ENCODE peak calls at places on chromosomes 13 and 19, in five cellular contexts. Z is heart right ventricle, P is brain microvascular endothelial cell, S is BE2C, B is fibroblast of the aortic adventitia. C is an unnamed sample.

GRCh38 chr19:14533450-14533849 is 4.1 kb downstream of the TECR start:
- DNase-seq in Z (no peak), P (no peak), S (no peak), B (no peak), C (no peak)

GRCh38 chr13:101576452-101576851 is 124.0 kb downstream of the ITGBL1 start:
- DNase-seq in Z (no peak), P (peak), S (no peak), B (no peak), C (peak)

GRCh38 chr13:97000295-97000925 is 6.1 kb upstream of the OXGR1 start:
- DNase-seq in Z (no peak), P (no peak), S (no peak), B (no peak), C (no peak)

GRCh38 chr19:40990972-40991381 is at the start of gene CYP2B6:
- DNase-seq in Z (no peak), P (no peak), S (no peak), B (no peak), C (no peak)

GRCh38 chr19:688214-688613 is 7.0 kb downstream of the PRSS57 start:
- DNase-seq in Z (no peak), P (no peak), S (no peak), B (peak), C (no peak)

GRCh38 chr13:112852392-112852791 is 116.6 kb upstream of the MCF2L start:
- DNase-seq in Z (no peak), P (no peak), S (no peak), B (no peak), C (no peak)

GRCh38 chr19:16836115-16836905 is 7.1 kb downstream of the SIN3B start:
- DNase-seq in Z (no peak), P (peak), S (no peak), B (peak), C (peak)

GRCh38 chr13:42495256-42495655 is 78.7 kb upstream of the TNFSF11 start:
- DNase-seq in Z (no peak), P (peak), S (no peak), B (peak), C (peak)

GRCh38 chr19:8517551-8518442 is 3.8 kb upstream of the ZNF414 start:
- DNase-seq in Z (no peak), P (no peak), S (no peak), B (peak), C (peak)

GRCh38 chr19:10352764-10353671 is 13.6 kb upstream of the ICAM3 start:
- DNase-seq in Z (peak), P (no peak), S (peak), B (peak), C (peak)

GRCh38 chr13:60396783-60397692 is at the start of gene TDRD3:
- DNase-seq in Z (peak), P (peak), S (peak), B (peak), C (peak)
- TF ChIP-seq CTCF in Z (peak), P (peak), S (peak), B (peak), C (peak)

GRCh38 chr19:47240996-47241918 is 10.3 kb upstream of the BBC3 start:
- DNase-seq in Z (peak), P (peak), S (peak), B (peak), C (peak)
- H3K4me3 ChIP-seq in Z (no peak), P (peak), S (peak), B (peak), C (no peak)

GRCh38 chr19:49017666-49018351 is 918 bp upstream of the LHB start:
- DNase-seq in Z (peak), P (peak), S (peak), B (peak), C (peak)
- TF ChIP-seq CTCF in Z (peak), P (peak), S (peak), B (peak), C (peak)

GRCh38 chr13:99984134-99984462 is 2.5 kb downstream of the ZIC2 start:
- DNase-seq in Z (no peak), P (no peak), S (no peak), B (no peak), C (no peak)

GRCh38 chr13:99985886-99986527 is 4.4 kb downstream of the ZIC2 start:
- DNase-seq in Z (no peak), P (no peak), S (no peak), B (no peak), C (no peak)

GRCh38 chr13:99984463-99985242 is 3.1 kb downstream of the ZIC2 start:
- DNase-seq in Z (no peak), P (no peak), S (no peak), B (no peak), C (peak)

GRCh38 chr13:99986751-99987150 is 5.2 kb downstream of the ZIC2 start:
- DNase-seq in Z (no peak), P (no peak), S (no peak), B (no peak), C (peak)

GRCh38 chr13:99985243-99985874 is 3.8 kb downstream of the ZIC2 start:
- DNase-seq in Z (no peak), P (no peak), S (no peak), B (no peak), C (no peak)
- H3K4me3 ChIP-seq in Z (no peak), P (peak), S (no peak), B (no peak), C (peak)

DNA sequence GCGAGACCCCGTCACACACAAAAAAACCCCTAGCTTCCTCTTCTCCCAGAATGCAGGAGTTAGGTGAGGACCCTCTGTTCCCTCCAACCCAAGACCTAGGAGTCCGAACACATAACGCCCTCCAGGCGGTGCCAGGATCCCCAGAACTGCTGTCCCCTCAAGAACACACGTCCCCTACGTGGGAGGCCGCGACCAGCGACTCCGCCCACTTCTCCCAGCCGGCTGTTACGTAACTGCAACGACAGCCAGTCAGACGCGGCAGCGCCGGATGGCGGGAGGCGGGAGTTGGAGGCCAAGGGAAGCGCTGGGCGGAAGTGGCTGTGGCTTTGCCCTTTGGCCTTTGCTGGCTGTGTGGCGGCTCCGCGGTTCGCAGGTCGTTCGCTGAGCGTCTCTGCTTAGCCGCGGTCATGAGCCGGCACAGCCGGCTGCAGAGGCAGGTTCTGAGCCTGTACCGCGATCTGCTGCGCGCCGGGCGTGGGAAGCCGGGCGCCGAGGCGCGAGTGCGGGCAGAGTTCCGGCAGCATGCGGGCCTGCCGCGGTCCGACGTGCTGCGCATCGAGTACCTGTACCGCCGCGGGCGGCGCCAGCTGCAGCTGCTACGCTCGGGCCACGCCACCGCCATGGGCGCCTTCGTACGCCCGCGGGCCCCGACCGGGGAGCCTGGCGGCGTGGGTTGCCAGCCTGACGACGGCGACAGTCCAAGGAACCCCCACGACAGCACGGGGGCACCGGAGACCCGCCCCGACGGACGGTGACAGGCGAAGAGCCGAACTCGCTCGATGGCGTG is at the start of gene SDHAF1:
- DNase-seq in Z (peak), P (peak), S (peak), B (peak), C (peak)
- TF ChIP-seq CTCF in Z (no peak), P (no peak), S (no peak), B (no peak), C (no peak)

GRCh38 chr19:32566246-32566830 is 14.7 kb upstream of the PDCD5 start:
- DNase-seq in Z (no peak), P (peak), S (peak), B (peak), C (peak)

GRCh38 chr19:32570081-32570785 is 10.8 kb upstream of the PDCD5 start:
- DNase-seq in Z (no peak), P (peak), S (peak), B (peak), C (peak)

GRCh38 chr19:32563761-32564160 is 17.2 kb upstream of the PDCD5 start:
- DNase-seq in Z (no peak), P (no peak), S (no peak), B (no peak), C (no peak)

DNA sequence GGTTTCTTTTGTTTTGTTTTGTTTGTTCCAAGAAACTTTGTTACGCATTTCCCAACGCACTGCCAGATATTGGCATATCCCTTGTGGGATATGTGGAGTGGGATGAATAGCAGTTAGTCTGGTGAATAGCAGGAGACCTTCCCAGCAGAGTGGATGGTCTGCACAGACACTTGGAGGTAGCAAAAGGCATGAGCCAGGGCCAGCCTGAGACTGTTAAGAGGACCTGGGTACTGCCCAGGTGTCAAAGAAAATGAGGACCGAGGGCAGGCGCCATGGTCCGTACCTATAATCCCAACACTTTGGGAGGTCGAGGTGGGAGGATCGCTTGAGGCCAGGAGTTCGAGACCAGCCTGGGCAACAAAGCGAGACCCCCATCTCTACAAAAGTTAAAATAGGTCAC is 13.5 kb upstream of the PDCD5 start:
- DNase-seq in Z (no peak), P (no peak), S (no peak), B (no peak), C (no peak)
- H3K4me3 ChIP-seq in Z (no peak), P (no peak), S (no peak), B (no peak), C (no peak)